ENCODE peak calls at places on chromosomes 13 and 19, in four cellular contexts. P is K562, L is HepG2, J is HCT116. A is an unnamed sample.

GRCh38 chr13:99528547-99528946 is 27.3 kb downstream of the TM9SF2 start:
- DNase-seq in P (no peak), L (peak; percentile 17), J (no peak), A (no peak)

GRCh38 chr19:32068805-32069204 is 276.6 kb upstream of the ZNF507 start:
- DNase-seq in P (no peak), L (no peak), J (no peak), A (no peak)

GRCh38 chr19:4972509-4973230 is 3.8 kb downstream of the KDM4B start:
- DNase-seq in P (no peak), L (peak; percentile 74), J (peak; percentile 40), A (no peak)

GRCh38 chr13:71789952-71790351 is 77.1 kb downstream of the DACH1 start:
- DNase-seq in P (no peak), L (no peak), J (no peak), A (no peak)

GRCh38 chr13:110664673-110665072 is 41.2 kb downstream of the CARS2 start:
- DNase-seq in P (no peak), L (no peak), J (no peak), A (no peak)

GRCh38 chr19:531009-531752 is 379 bp upstream of the CDC34 start:
- DNase-seq in P (peak; percentile 92), L (peak; percentile 80), J (peak; percentile 54), A (no peak)

GRCh38 chr19:18536475-18536874 is 6.9 kb downstream of the FKBP8 start:
- DNase-seq in P (no peak), L (no peak), J (no peak), A (no peak)

GRCh38 chr13:77863037-77863630 is 55.5 kb downstream of the EDNRB start:
- DNase-seq in P (no peak), L (no peak), J (no peak), A (no peak)

GRCh38 chr19:17260842-17261325 is 3.7 kb downstream of the USHBP1 start:
- DNase-seq in P (peak; percentile 94), L (peak; percentile 82), J (peak; percentile 81), A (peak; percentile 52)

GRCh38 chr19:34838248-34838647 is 65.2 kb upstream of the ZNF599 start:
- DNase-seq in P (peak; percentile 45), L (peak; percentile 15), J (peak; percentile 8), A (no peak)

GRCh38 chr19:35885909-35886308 is 14.4 kb downstream of the NFKBID start:
- DNase-seq in P (no peak), L (no peak), J (no peak), A (no peak)

GRCh38 chr13:95323930-95324662 is 22.8 kb upstream of the ABCC4 start:
- DNase-seq in P (no peak), L (no peak), J (no peak), A (no peak)

GRCh38 chr13:62320129-62320724 is 904.6 kb upstream of the PCDH20 start:
- DNase-seq in P (peak; percentile 1), L (peak; percentile 22), J (peak; percentile 46), A (peak; percentile 12)

GRCh38 chr13:99686157-99686572 is 184.9 kb downstream of the TM9SF2 start:
- DNase-seq in P (peak; percentile 82), L (peak; percentile 58), J (no peak), A (no peak)

GRCh38 chr13:101612736-101613135 is 160.3 kb downstream of the ITGBL1 start:
- DNase-seq in P (peak; percentile 8), L (no peak), J (no peak), A (no peak)

GRCh38 chr13:30734434-30734833 is 909 bp upstream of the ALOX5AP start:
- DNase-seq in P (no peak), L (no peak), J (no peak), A (no peak)

GRCh38 chr13:21039097-21039800 is 22.1 kb downstream of the LATS2 start:
- DNase-seq in P (no peak), L (no peak), J (no peak), A (no peak)

GRCh38 chr19:39078436-39079200 is 5.5 kb upstream of the ACP7 start:
- DNase-seq in P (no peak), L (peak; percentile 30), J (peak; percentile 98), A (peak; percentile 100)

GRCh38 chr13:50323440-50324070 is 308.3 kb downstream of the KCNRG start:
- DNase-seq in P (no peak), L (no peak), J (peak; percentile 12), A (no peak)

GRCh38 chr19:17757125-17757524 is 5.8 kb downstream of the FCHO1 start:
- DNase-seq in P (no peak), L (no peak), J (no peak), A (no peak)

GRCh38 chr13:49444517-49445395 is 682 bp downstream of the SETDB2 start:
- DNase-seq in P (peak; percentile 59), L (peak; percentile 31), J (no peak), A (peak; percentile 48)

GRCh38 chr13:26476111-26476743 is 81.3 kb upstream of the WASF3 start:
- DNase-seq in P (no peak), L (peak; percentile 34), J (no peak), A (no peak)

GRCh38 chr13:48653074-48654054 is at the start of gene CYSLTR2:
- DNase-seq in P (no peak), L (no peak), J (no peak), A (no peak)

GRCh38 chr19:35202722-35203674 is 25.5 kb downstream of the FAM187B start:
- DNase-seq in P (peak; percentile 45), L (no peak), J (no peak), A (no peak)

GRCh38 chr13:51728972-51729371 is 75.0 kb downstream of the DHRS12 start:
- DNase-seq in P (no peak), L (no peak), J (no peak), A (no peak)

GRCh38 chr19:28289294-28290063 is 923.5 kb downstream of the UQCRFS1 start:
- DNase-seq in P (no peak), L (no peak), J (no peak), A (no peak)

GRCh38 chr19:291561-292280 is 518 bp upstream of the PLPP2 start:
- DNase-seq in P (no peak), L (no peak), J (no peak), A (no peak)

GRCh38 chr13:57996717-57997116 is 365.2 kb downstream of the PCDH17 start:
- DNase-seq in P (no peak), L (no peak), J (no peak), A (no peak)

GRCh38 chr19:42555317-42555716 is 27.0 kb upstream of the CEACAM1 start:
- DNase-seq in P (no peak), L (no peak), J (no peak), A (no peak)

GRCh38 chr13:24221007-24221406 is 60.5 kb downstream of the SPATA13 start:
- DNase-seq in P (peak; percentile 3), L (peak; percentile 84), J (no peak), A (no peak)

GRCh38 chr13:26228080-26228479 is 6.0 kb upstream of the RNF6 start:
- DNase-seq in P (no peak), L (no peak), J (no peak), A (no peak)

GRCh38 chr13:26022538-26023292 is 29.1 kb downstream of the SHISA2 start:
- DNase-seq in P (no peak), L (no peak), J (no peak), A (peak; percentile 46)

GRCh38 chr13:57627663-57628062 is 3.9 kb upstream of the PCDH17 start:
- DNase-seq in P (peak; percentile 8), L (no peak), J (no peak), A (no peak)

GRCh38 chr19:37999309-38000213 is 92.6 kb downstream of the SIPA1L3 start:
- DNase-seq in P (no peak), L (no peak), J (peak; percentile 88), A (peak; percentile 28)

GRCh38 chr19:31402529-31402928 is 53.3 kb upstream of the TSHZ3 start:
- DNase-seq in P (no peak), L (no peak), J (no peak), A (no peak)

GRCh38 chr13:86813198-86813597 is 858.0 kb upstream of the SLITRK5 start:
- DNase-seq in P (no peak), L (no peak), J (no peak), A (no peak)

GRCh38 chr13:28055362-28055761 is 45.0 kb downstream of the FLT3 start:
- DNase-seq in P (no peak), L (no peak), J (no peak), A (no peak)

GRCh38 chr13:32086791-32087441 is 55.3 kb downstream of the FRY start:
- DNase-seq in P (no peak), L (no peak), J (no peak), A (no peak)

GRCh38 chr13:33256148-33256547 is 29.4 kb downstream of the STARD13 start:
- DNase-seq in P (no peak), L (no peak), J (no peak), A (no peak)

GRCh38 chr19:3450796-3451411 is 29.4 kb downstream of the SMIM24 start:
- DNase-seq in P (peak; percentile 59), L (peak; percentile 39), J (no peak), A (peak; percentile 91)
- TF ChIP-seq TCF7L2 in P (no peak), L (no peak), J (no peak), A (no peak)

GRCh38 chr13:114053026-114053425 is 79.2 kb upstream of the C13orf46 start:
- DNase-seq in P (no peak), L (no peak), J (no peak), A (no peak)
- H3K27ac ChIP-seq in P (no peak overlapping the region), L (no peak overlapping the region), J (no peak overlapping the region), A (no peak overlapping the region)

DNA sequence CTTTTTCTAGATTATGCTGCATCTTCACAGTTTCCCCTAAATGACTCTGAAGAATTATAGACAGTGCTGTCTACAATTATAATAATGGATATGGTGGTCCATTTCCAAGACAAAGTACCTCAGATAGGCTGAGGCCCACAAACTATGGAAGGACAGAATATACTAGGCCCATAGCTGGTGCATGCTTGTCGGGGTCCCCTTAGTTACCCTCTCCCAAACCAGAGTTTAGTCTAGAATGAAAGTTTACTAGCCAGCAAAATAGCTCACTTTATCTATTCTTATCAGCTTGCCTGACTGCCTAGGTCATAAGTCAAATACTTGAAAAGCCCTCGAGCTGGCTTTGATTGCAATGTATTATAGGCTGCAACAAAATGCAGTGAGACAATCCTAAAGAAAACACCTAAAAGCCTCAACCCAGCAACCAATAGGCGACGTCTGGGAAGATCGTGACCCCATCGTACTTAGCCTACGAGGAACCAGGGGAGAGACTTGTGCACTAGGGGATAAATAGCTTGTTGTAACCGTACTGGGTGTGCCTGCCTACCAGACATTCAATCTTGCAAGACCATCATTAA is 785 bp upstream of the IGFL2 start:
- DNase-seq in P (no peak), L (no peak), J (no peak), A (no peak)
- TF ChIP-seq SIN3A in P (no peak), L (no peak), J (no peak), A (no peak)

GRCh38 chr19:21468791-21469190 is 36.6 kb upstream of the ZNF429 start:
- DNase-seq in P (no peak), L (no peak), J (no peak), A (no peak)
- TF ChIP-seq TCF7L2 in P (no peak), L (no peak), J (no peak), A (no peak)

GRCh38 chr19:47769534-47769933 is 9.0 kb upstream of the SELENOW start:
- DNase-seq in P (no peak), L (no peak), J (no peak), A (no peak)
- H3K27ac ChIP-seq in P (no peak overlapping the region), L (no peak overlapping the region), J (no peak overlapping the region), A (no peak overlapping the region)

A was measured in Panc1.